ENCODE peak calls at places on chromosome 2, in eight cellular contexts. T is left ventricle myocardium inferior, S is fibroblast of gingiva, V is amniotic stem cell, B is AML-193, N is EH, J is NAMALWA, M is endothelial cell. C is an unnamed sample.

GRCh38 chr2:232925153-232925768 is 55.2 kb downstream of the SNORC start:
- DNase-seq in T (no peak), S (no peak), V (no peak), B (no peak), N (no peak), J (no peak), M (no peak), C (no peak)

GRCh38 chr2:40431600-40431955 is 20.3 kb downstream of the SLC8A1 start:
- DNase-seq in T (peak; percentile 58), S (peak; percentile 68), V (peak; percentile 30), B (peak; percentile 69), N (peak; percentile 90), J (no peak), M (no peak), C (peak; percentile 95)

GRCh38 chr2:8268172-8268783 is 413.6 kb upstream of the ID2 start:
- DNase-seq in T (peak; percentile 38), S (no peak), V (no peak), B (no peak), N (peak; percentile 50), J (no peak), M (no peak), C (no peak)

GRCh38 chr2:107337209-107337898 is 451.4 kb upstream of the ST6GAL2 start:
- DNase-seq in T (no peak), S (peak; percentile 3), V (peak; percentile 15), B (no peak), N (peak; percentile 36), J (no peak), M (no peak), C (no peak)

GRCh38 chr2:205716126-205716525 is 33.8 kb downstream of the NRP2 start:
- DNase-seq in T (no peak), S (no peak), V (no peak), B (no peak), N (no peak), J (no peak), M (no peak), C (no peak)

GRCh38 chr2:172865422-172865821 is 129.8 kb downstream of the RAPGEF4 start:
- DNase-seq in T (no peak), S (no peak), V (no peak), B (no peak), N (peak; percentile 32), J (peak; percentile 3), M (no peak), C (no peak)

GRCh38 chr2:23456881-23457760 is 72.1 kb downstream of the KLHL29 start:
- DNase-seq in T (no peak), S (no peak), V (no peak), B (no peak), N (peak; percentile 54), J (no peak), M (no peak), C (no peak)

GRCh38 chr2:133026536-133027177 is 356.7 kb upstream of the LYPD1 start:
- DNase-seq in T (no peak), S (no peak), V (no peak), B (no peak), N (peak; percentile 28), J (no peak), M (peak; percentile 30), C (no peak)

GRCh38 chr2:219327719-219328118 is 4.8 kb downstream of the RESP18 start:
- DNase-seq in T (no peak), S (no peak), V (no peak), B (no peak), N (no peak), J (no peak), M (no peak), C (no peak)